ENCODE peak calls at places on chromosomes 12 and 14, in four cellular contexts. H is GM12878, E is HepG2, F is K562. L is an unnamed sample.

GRCh38 chr14:64463198-64463597 is 2.1 kb upstream of the AKAP5 start:
- DNase-seq in E (no peak), H (peak), F (no peak), L (no peak)

GRCh38 chr14:92690171-92691011 is 58.0 kb downstream of the LGMN start:
- DNase-seq in E (peak), F (peak), H (no peak), L (peak)

GRCh38 chr12:94261781-94262180 is 113.4 kb downstream of the PLXNC1 start:
- DNase-seq in H (no peak), F (no peak), E (no peak), L (no peak)

GRCh38 chr12:81610955-81611889 is 147.9 kb downstream of the PPFIA2 start:
- DNase-seq in H (no peak), F (no peak), E (peak), L (peak)

GRCh38 chr12:106663385-106663784 is 80.6 kb downstream of the RFX4 start:
- DNase-seq in F (no peak), H (no peak), E (no peak), L (no peak)

GRCh38 chr14:54355698-54356097 is 41.1 kb upstream of the CDKN3 start:
- DNase-seq in F (no peak), H (no peak), E (no peak), L (no peak)

GRCh38 chr12:42698213-42698612 is 108.7 kb upstream of the PRICKLE1 start:
- DNase-seq in H (no peak), E (no peak), F (no peak), L (no peak)

GRCh38 chr14:91744068-91744480 is 12.2 kb upstream of the CATSPERB start:
- DNase-seq in F (peak), E (no peak), H (no peak), L (no peak)

GRCh38 chr14:23444314-23444713 is 8.9 kb upstream of the MYH7 start:
- DNase-seq in H (no peak), E (no peak), F (no peak), L (no peak)

GRCh38 chr12:52235822-52236291 is 2.8 kb downstream of the KRT7 start:
- DNase-seq in E (no peak), H (no peak), F (no peak), L (no peak)

GRCh38 chr12:3677609-3678008 is 75.3 kb downstream of the CRACR2A start:
- DNase-seq in H (no peak), E (no peak), F (no peak), L (no peak)

GRCh38 chr12:3679831-3680230 is 73.1 kb downstream of the CRACR2A start:
- DNase-seq in F (no peak), E (no peak), H (no peak), L (no peak)

GRCh38 chr12:3681595-3681921 is 71.4 kb downstream of the CRACR2A start:
- DNase-seq in F (no peak), E (no peak), H (no peak), L (no peak)

GRCh38 chr12:3683670-3684069 is 69.2 kb downstream of the CRACR2A start:
- DNase-seq in H (no peak), E (no peak), F (peak), L (no peak)

DNA sequence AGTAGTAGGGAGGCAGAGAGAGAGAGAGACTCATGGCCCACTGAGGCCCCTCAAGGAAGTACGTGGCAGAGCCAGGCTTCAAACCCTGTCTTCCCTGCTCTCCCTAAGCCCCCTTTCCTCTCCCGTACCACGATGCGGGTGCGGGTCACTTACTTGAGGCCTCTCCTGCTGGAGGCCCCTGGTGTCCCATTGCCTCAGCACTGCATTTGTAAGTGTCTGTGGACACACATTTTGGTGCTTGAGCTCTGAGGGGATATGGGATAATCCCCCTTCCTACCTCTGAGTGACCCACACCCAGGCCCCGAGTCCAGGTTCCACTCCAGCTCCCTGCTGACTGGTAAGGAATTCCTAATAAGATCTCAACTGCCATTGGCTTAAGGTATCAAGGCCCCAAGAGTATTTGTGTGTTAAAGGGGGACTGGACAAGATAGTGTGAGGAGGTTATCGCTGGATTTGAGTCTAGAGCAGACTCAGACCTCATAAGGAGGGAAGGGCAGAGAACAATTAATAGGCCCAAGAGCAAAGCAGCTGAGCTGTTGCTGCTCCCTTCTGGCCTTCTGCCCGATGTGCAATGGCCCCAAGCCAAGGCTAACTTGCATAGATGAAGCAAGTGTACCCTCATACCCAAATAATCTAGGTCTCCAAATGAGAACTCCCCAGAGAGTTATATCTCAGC is 71.9 kb downstream of the CRACR2A start:
- DNase-seq in H (no peak), E (no peak), F (no peak), L (no peak)
- TF ChIP-seq JUNB in H (no peak), E (no peak), F (no peak), L (no peak)

GRCh38 chr12:115756804-115757203 is 520.7 kb downstream of the MED13L start:
- DNase-seq in E (no peak), F (no peak), H (no peak), L (no peak)

GRCh38 chr12:115755061-115755751 is 522.3 kb downstream of the MED13L start:
- DNase-seq in H (no peak), E (no peak), F (no peak), L (no peak)

GRCh38 chr12:115758886-115759620 is 518.4 kb downstream of the MED13L start:
- DNase-seq in E (no peak), F (no peak), H (no peak), L (no peak)

GRCh38 chr12:115755752-115756140 is 521.7 kb downstream of the MED13L start:
- DNase-seq in E (no peak), H (no peak), F (no peak), L (no peak)

GRCh38 chr12:115756271-115756670 is 521.2 kb downstream of the MED13L start:
- DNase-seq in E (no peak), H (no peak), F (no peak), L (no peak)
- H2AFZ ChIP-seq in E (no peak), H (no peak), F (no peak), L (no peak)

GRCh38 chr12:110197003-110197402 is 72.8 kb downstream of the IFT81 start:
- DNase-seq in H (no peak), E (no peak), F (no peak), L (no peak)
- TF ChIP-seq JUNB in H (no peak), E (no peak), F (no peak), L (no peak)

DNA sequence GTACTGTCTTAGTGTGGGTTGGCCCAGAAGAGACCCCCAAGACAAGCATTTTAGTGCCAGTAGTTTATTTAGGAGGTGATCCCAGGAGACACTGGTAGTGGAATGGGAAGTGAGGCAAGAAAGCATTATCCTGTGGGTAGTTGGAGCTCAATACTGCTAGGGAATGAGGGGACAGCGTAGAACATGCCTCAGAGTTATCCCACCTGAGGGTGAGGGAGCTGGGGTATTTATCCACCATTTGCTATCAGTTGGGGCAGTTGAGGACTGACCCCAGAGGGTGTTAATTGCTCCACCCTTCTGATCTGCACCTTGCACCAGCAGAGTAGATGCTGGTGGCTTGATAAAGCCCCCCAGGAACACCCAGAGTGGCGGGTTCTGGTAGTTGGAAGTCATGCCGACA is 37.9 kb downstream of the RHOF start:
- DNase-seq in H (no peak), E (no peak), F (no peak), L (no peak)
- H2AFZ ChIP-seq in H (no peak), E (no peak), F (no peak), L (no peak)

GRCh38 chr14:61894452-61895077 is 132.3 kb downstream of the SNAPC1 start:
- DNase-seq in H (no peak), E (peak), F (peak), L (peak)
- TF ChIP-seq JUNB in H (no peak), E (no peak), F (no peak), L (no peak)

L was measured in GM23338.